ENCODE peak calls at places on chromosomes 6 and 20, in eight cellular contexts. G is A549; P is mammary epithelial cell; W is neural progenitor cell; E is HCT116; J is CD8-positive, alpha-beta T cell; Y is ovary; S is CD8-positive, alpha-beta memory T cell. L is an unnamed sample.

GRCh38 chr6:147802400-147802799 is 293.9 kb downstream of the SAMD5 start:
- DNase-seq in G (no peak), J (no peak), P (no peak), E (no peak), W (no peak), S (no peak), Y (no peak), L (no peak)

GRCh38 chr6:117483004-117483644 is 650 bp downstream of the DCBLD1 start:
- DNase-seq in S (peak; percentile 10), E (no peak), W (peak; percentile 86), P (peak; percentile 57), J (no peak), G (peak; percentile 38), Y (peak; percentile 48), L (peak; percentile 66)

GRCh38 chr20:52083627-52084232 is 107.8 kb downstream of the ZFP64 start:
- DNase-seq in G (peak; percentile 69), S (peak; percentile 38), W (peak; percentile 82), E (peak; percentile 54), J (no peak), P (peak; percentile 25), Y (peak; percentile 61), L (no peak)

GRCh38 chr6:111861321-111861938 is 11.8 kb downstream of the FYN start:
- DNase-seq in P (no peak), J (no peak), Y (no peak), E (no peak), S (no peak), W (no peak), G (no peak), L (no peak)

GRCh38 chr6:170279977-170280688 is 10.7 kb downstream of the DLL1 start:
- DNase-seq in J (no peak), S (peak; percentile 49), E (no peak), G (peak; percentile 67), P (no peak), Y (peak; percentile 77), W (no peak), L (peak; percentile 67)

GRCh38 chr6:150363733-150364132 is 5.1 kb upstream of the IYD start:
- DNase-seq in Y (no peak), S (no peak), J (no peak), G (no peak), E (no peak), P (no peak), W (no peak), L (no peak)

GRCh38 chr6:129583864-129584263 is 126.1 kb downstream of the ARHGAP18 start:
- DNase-seq in W (no peak), Y (no peak), E (no peak), P (no peak), G (no peak), S (no peak), J (no peak), L (no peak)

GRCh38 chr20:50256577-50256976 is 65.9 kb downstream of the CEBPB start:
- DNase-seq in Y (no peak), J (no peak), G (no peak), S (no peak), P (no peak), E (no peak), W (no peak), L (no peak)

GRCh38 chr6:148177589-148178233 is 164.9 kb upstream of the SASH1 start:
- DNase-seq in Y (peak; percentile 69), E (peak; percentile 31), S (no peak), W (peak; percentile 58), P (peak; percentile 35), G (peak; percentile 63), J (no peak), L (peak; percentile 69)

GRCh38 chr20:46931699-46932098 is 37.1 kb downstream of the EYA2 start:
- DNase-seq in Y (no peak), W (no peak), G (no peak), P (no peak), S (no peak), E (no peak), J (no peak), L (no peak)

GRCh38 chr6:4809999-4810918 is 34.1 kb downstream of the CDYL start:
- DNase-seq in E (peak; percentile 21), J (no peak), G (peak; percentile 68), Y (no peak), P (peak; percentile 73), S (no peak), W (no peak), L (no peak)

GRCh38 chr6:147081210-147081609 is 123.0 kb upstream of the STXBP5 start:
- DNase-seq in S (no peak), P (peak; percentile 85), G (no peak), Y (no peak), J (no peak), W (no peak), E (peak; percentile 28), L (no peak)

GRCh38 chr20:23007886-23008285 is 27.2 kb upstream of the SSTR4 start:
- DNase-seq in P (no peak), S (no peak), Y (no peak), W (no peak), G (no peak), J (no peak), E (no peak), L (no peak)
- H3K4me1 ChIP-seq in P (peaks cover 5% of the 10 kb centered on the region), S (no peaks in the 10 kb centered on the region), Y (no peaks in the 10 kb centered on the region), W (no peaks in the 10 kb centered on the region), G (peaks cover 45% of the 10 kb centered on the region), J (no peaks in the 10 kb centered on the region), E (no peaks in the 10 kb centered on the region), L (peaks cover 2% of the 10 kb centered on the region)

GRCh38 chr20:18739785-18740184 is 73.8 kb upstream of the SCP2D1 start:
- DNase-seq in J (no peak), P (no peak), G (no peak), S (no peak), Y (peak; percentile 63), W (peak; percentile 48), E (no peak), L (no peak)

GRCh38 chr20:18737140-18737539 is 76.4 kb upstream of the SCP2D1 start:
- DNase-seq in G (no peak), E (no peak), P (no peak), S (no peak), Y (no peak), J (no peak), W (no peak), L (no peak)

GRCh38 chr20:18738055-18738454 is 75.5 kb upstream of the SCP2D1 start:
- DNase-seq in W (no peak), S (peak; percentile 47), E (no peak), P (no peak), Y (no peak), G (peak; percentile 11), J (no peak), L (no peak)

GRCh38 chr20:18740726-18741125 is 72.9 kb upstream of the SCP2D1 start:
- DNase-seq in E (no peak), Y (no peak), P (no peak), S (no peak), J (no peak), G (no peak), W (no peak), L (no peak)

DNA sequence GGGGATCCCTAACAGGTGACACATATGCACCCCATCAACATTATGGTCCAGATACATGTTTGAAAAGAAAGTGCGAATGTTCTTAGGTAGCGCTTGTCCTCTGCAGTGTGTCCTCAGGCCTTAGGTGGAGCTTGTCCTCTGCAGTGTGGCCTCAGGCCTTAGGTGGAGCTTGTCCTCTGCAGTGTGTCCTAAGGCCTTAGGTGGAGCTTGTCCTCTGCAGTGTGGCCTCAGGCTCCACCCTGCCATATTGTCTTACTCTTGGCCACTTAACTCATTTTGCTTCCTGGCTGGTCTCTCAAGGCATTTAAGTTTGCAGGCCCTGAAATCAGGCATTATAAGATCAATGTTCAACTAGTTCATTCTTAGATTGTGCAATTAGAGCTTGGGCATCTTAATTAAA is 74.7 kb upstream of the SCP2D1 start:
- DNase-seq in E (no peak), Y (no peak), G (no peak), J (no peak), S (no peak), W (no peak), P (no peak), L (no peak)
- H3K27ac ChIP-seq in E (no peak overlapping the region), Y (peak overlapping the region; percentile 55), G (no peak overlapping the region), J (no peak overlapping the region), S (no peak overlapping the region), W (no peak overlapping the region), P (no peak overlapping the region), L (peak overlapping the region; percentile 28)

GRCh38 chr6:43052225-43052841 is 1.3 kb downstream of the CUL7 start:
- DNase-seq in Y (peak; percentile 42), J (no peak), W (no peak), P (no peak), S (no peak), G (no peak), E (no peak), L (no peak)
- H3K4me3 ChIP-seq in Y (no peak overlapping the region), J (no peak overlapping the region), W (peak overlapping the region; percentile 75), P (no peak overlapping the region), S (peak overlapping the region; percentile 55), G (peak overlapping the region; percentile 94), E (peak overlapping the region; percentile 97), L (no peak overlapping the region)

GRCh38 chr6:56656466-56656865 is 13.8 kb upstream of the DST start:
- DNase-seq in S (no peak), W (no peak), E (no peak), P (no peak), Y (no peak), G (no peak), J (no peak), L (no peak)
- H3K4me1 ChIP-seq in S (no peaks in the 10 kb centered on the region), W (peaks cover 29% of the 10 kb centered on the region), E (peaks cover 46% of the 10 kb centered on the region), P (peaks cover 63% of the 10 kb centered on the region), Y (peaks cover 9% of the 10 kb centered on the region), G (peaks cover 76% of the 10 kb centered on the region), J (no peaks in the 10 kb centered on the region), L (peaks cover 79% of the 10 kb centered on the region)

DNA sequence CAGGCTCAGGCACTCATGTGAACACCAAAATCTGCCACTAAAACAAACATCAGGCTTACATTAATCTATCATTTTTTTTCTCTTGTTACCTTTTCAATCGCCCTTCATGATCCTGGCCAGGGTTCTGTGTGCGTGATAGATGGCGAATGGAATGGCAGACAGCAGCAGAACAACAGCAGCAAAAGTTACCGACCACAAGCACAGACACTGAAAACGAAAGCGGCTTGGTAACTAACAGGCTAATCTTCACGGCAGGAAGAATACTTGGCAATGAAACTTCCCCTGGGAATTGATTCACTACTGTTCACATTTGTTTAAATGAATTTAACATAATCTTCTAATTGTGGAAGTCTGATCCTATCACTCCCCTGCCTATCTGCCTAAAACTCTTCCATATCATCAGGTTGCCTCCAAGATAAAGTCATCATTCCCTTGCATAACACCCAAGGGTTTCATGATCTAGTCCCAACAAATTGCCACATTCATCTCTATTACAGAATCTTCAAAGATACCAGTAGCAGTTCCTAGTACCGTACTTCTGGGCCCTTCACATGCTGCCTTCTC is 28.7 kb downstream of the PTPRK start:
- DNase-seq in E (no peak), Y (peak; percentile 28), G (no peak), W (peak; percentile 26), J (no peak), S (no peak), P (peak; percentile 64), L (no peak)
- H3K27ac ChIP-seq in E (peak overlapping the region; percentile 27), Y (no peak overlapping the region), G (no peak overlapping the region), W (peak overlapping the region; percentile 71), J (no peak overlapping the region), S (no peak overlapping the region), P (peak overlapping the region; percentile 99), L (peak overlapping the region; percentile 87)

GRCh38 chr6:14634072-14634471 is 516.5 kb downstream of the CD83 start:
- DNase-seq in J (no peak), Y (no peak), P (no peak), S (no peak), W (no peak), E (no peak), G (no peak), L (no peak)
- H3K4me3 ChIP-seq in J (no peak overlapping the region), Y (no peak overlapping the region), P (no peak overlapping the region), S (peak overlapping the region; percentile 26), W (no peak overlapping the region), E (no peak overlapping the region), G (no peak overlapping the region), L (no peak overlapping the region)